ENCODE peak calls at places on chromosomes 2 and 18, in seven cellular contexts. C is nephron progenitor cell, J is IMR-90, M is thoracic aorta, T is astrocyte of the spinal cord, I is osteocyte, A is body of pancreas. N is an unnamed sample.
A peak's percentile ranks its signal among the peaks of the same experiment; 100 is the strongest.

GRCh38 chr2:45167885-45168284 is 158.6 kb upstream of the SIX2 start:
- DNase-seq in C (no peak), J (no peak), M (no peak), T (no peak), I (no peak), A (no peak), N (no peak)

GRCh38 chr2:217820066-217820819 is 182.6 kb downstream of the TNS1 start:
- DNase-seq in C (no peak), J (no peak), M (no peak), T (no peak), I (no peak), A (no peak), N (no peak)

GRCh38 chr18:12944724-12945123 is 3.1 kb upstream of the SEH1L start:
- DNase-seq in C (no peak), J (no peak), M (peak; percentile 21), T (peak; percentile 52), I (no peak), A (peak; percentile 94), N (no peak)

GRCh38 chr2:162661618-162662017 is 176.9 kb downstream of the KCNH7 start:
- DNase-seq in C (no peak), J (no peak), M (no peak), T (no peak), I (no peak), A (no peak), N (no peak)

GRCh38 chr18:13061630-13062189 is 70.5 kb downstream of the CEP192 start:
- DNase-seq in C (no peak), J (no peak), M (no peak), T (no peak), I (no peak), A (no peak), N (no peak)

GRCh38 chr18:25283769-25284168 is 68.2 kb downstream of the ZNF521 start:
- DNase-seq in C (no peak), J (no peak), M (no peak), T (no peak), I (no peak), A (no peak), N (no peak)

GRCh38 chr2:230160112-230160660 is 59.6 kb downstream of the SP110 start:
- DNase-seq in C (peak; percentile 47), J (peak; percentile 47), M (no peak), T (peak; percentile 58), I (peak; percentile 82), A (peak; percentile 36), N (peak; percentile 39)

GRCh38 chr2:222747526-222748160 is 76.2 kb downstream of the MOGAT1 start:
- DNase-seq in C (no peak), J (no peak), M (no peak), T (no peak), I (no peak), A (no peak), N (no peak)

GRCh38 chr18:79934311-79935097 is 16.9 kb downstream of the SLC66A2 start:
- DNase-seq in C (no peak), J (no peak), M (no peak), T (no peak), I (no peak), A (peak; percentile 54), N (peak; percentile 3)

GRCh38 chr2:45984896-45985488 is 312.2 kb upstream of the EPAS1 start:
- DNase-seq in C (no peak), J (no peak), M (no peak), T (no peak), I (peak; percentile 27), A (no peak), N (no peak)

GRCh38 chr2:238593678-238594077 is 167.0 kb downstream of the ASB1 start:
- DNase-seq in C (no peak), J (no peak), M (no peak), T (no peak), I (no peak), A (no peak), N (no peak)

GRCh38 chr18:4821801-4822200 is 366.7 kb upstream of the DLGAP1 start:
- DNase-seq in C (no peak), J (no peak), M (no peak), T (no peak), I (no peak), A (no peak), N (no peak)

GRCh38 chr2:128581849-128582244 is 263.2 kb upstream of the HS6ST1 start:
- DNase-seq in C (no peak), J (no peak), M (no peak), T (no peak), I (no peak), A (no peak), N (no peak)

GRCh38 chr2:39476524-39476923 is 39.4 kb upstream of the MAP4K3 start:
- DNase-seq in C (no peak), J (no peak), M (no peak), T (no peak), I (no peak), A (no peak), N (no peak)

GRCh38 chr2:241187101-241187690 is 1.3 kb upstream of the ANO7 start:
- DNase-seq in C (no peak), J (no peak), M (no peak), T (no peak), I (no peak), A (no peak), N (no peak)

GRCh38 chr18:57353940-57354461 is 1.6 kb downstream of the ST8SIA3 start:
- DNase-seq in C (peak; percentile 93), J (peak; percentile 17), M (no peak), T (peak; percentile 22), I (peak; percentile 87), A (peak; percentile 25), N (no peak)

GRCh38 chr2:114192362-114192761 is 250.1 kb upstream of the DPP10 start:
- DNase-seq in C (no peak), J (peak; percentile 1), M (no peak), T (no peak), I (no peak), A (no peak), N (no peak)

GRCh38 chr2:121128741-121129659 is 156.0 kb downstream of the TFCP2L1 start:
- DNase-seq in C (peak; percentile 61), J (no peak), M (no peak), T (peak; percentile 4), I (no peak), A (peak; percentile 61), N (no peak)

GRCh38 chr2:109024477-109024876 is 35.5 kb upstream of the EDAR start:
- DNase-seq in C (no peak), J (no peak), M (no peak), T (no peak), I (no peak), A (no peak), N (no peak)

GRCh38 chr2:795245-796041 is 118.2 kb upstream of the TMEM18 start:
- DNase-seq in C (peak; percentile 40), J (no peak), M (no peak), T (no peak), I (peak; percentile 81), A (no peak), N (no peak)

GRCh38 chr18:76394780-76395476 is 100.1 kb downstream of the ZNF516 start:
- DNase-seq in C (no peak), J (peak; percentile 76), M (no peak), T (peak; percentile 40), I (no peak), A (no peak), N (no peak)

GRCh38 chr2:11008773-11009172 is 97.0 kb downstream of the KCNF1 start:
- DNase-seq in C (no peak), J (no peak), M (no peak), T (no peak), I (no peak), A (peak; percentile 22), N (no peak)

GRCh38 chr2:67394734-67395133 is 2.4 kb upstream of the ETAA1 start:
- DNase-seq in C (no peak), J (peak; percentile 53), M (no peak), T (peak; percentile 44), I (no peak), A (no peak), N (no peak)

GRCh38 chr2:55567298-55567697 is 47.8 kb downstream of the CFAP36 start:
- DNase-seq in C (no peak), J (no peak), M (no peak), T (no peak), I (no peak), A (no peak), N (no peak)

GRCh38 chr2:59935005-59935404 is 618.4 kb downstream of the BCL11A start:
- DNase-seq in C (no peak), J (no peak), M (no peak), T (no peak), I (no peak), A (no peak), N (no peak)
- TF ChIP-seq CTCF in C (no peak), J (no peak), M (no peak), T (no peak), I (no peak), A (no peak), N (no peak)

DNA sequence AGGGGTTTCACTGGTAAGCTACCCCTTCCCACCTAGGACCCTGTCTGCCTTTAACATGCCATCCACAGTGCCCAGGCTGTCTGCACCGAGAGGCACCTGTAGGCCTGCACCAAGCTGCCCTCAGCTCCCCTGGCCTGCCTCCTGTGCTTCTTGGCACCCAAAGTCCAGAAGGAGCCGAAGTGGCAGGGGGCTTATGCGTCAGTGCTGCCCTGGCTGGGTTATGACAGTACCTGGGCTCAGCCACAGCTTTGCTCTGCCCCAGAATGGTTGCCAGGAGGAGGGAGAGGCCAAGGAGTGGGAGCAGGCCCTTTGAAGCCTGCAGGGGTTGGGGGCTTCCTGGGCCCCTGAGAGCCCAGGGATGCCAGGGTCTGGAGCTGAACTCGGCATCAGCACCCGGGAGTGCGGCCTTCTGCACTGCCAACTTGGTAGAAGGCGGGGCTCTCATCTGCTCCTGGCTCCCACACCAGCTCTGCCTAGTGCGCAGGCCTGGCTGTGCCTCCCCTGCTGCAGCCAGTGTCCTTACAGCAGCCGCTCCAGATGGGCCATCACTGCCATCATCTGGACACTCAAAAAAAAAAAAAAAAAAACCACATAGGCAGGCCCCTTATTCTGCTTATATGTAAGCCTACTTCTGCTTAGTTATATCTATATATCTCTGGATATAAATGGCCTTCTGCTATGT is 155.4 kb downstream of the THSD7B start:
- DNase-seq in C (no peak), J (no peak), M (no peak), T (no peak), I (no peak), A (no peak), N (no peak)
- TF ChIP-seq CTCF in C (no peak), J (no peak), M (no peak), T (no peak), I (no peak), A (no peak), N (no peak)

GRCh38 chr2:42809876-42810125 is 17.4 kb upstream of the HAAO start:
- DNase-seq in C (peak; percentile 78), J (peak; percentile 77), M (peak; percentile 38), T (no peak), I (peak; percentile 94), A (peak; percentile 88), N (no peak)
- TF ChIP-seq CTCF in C (no peak), J (peak; percentile 44), M (no peak), T (no peak), I (peak; percentile 36), A (no peak), N (no peak)

DNA sequence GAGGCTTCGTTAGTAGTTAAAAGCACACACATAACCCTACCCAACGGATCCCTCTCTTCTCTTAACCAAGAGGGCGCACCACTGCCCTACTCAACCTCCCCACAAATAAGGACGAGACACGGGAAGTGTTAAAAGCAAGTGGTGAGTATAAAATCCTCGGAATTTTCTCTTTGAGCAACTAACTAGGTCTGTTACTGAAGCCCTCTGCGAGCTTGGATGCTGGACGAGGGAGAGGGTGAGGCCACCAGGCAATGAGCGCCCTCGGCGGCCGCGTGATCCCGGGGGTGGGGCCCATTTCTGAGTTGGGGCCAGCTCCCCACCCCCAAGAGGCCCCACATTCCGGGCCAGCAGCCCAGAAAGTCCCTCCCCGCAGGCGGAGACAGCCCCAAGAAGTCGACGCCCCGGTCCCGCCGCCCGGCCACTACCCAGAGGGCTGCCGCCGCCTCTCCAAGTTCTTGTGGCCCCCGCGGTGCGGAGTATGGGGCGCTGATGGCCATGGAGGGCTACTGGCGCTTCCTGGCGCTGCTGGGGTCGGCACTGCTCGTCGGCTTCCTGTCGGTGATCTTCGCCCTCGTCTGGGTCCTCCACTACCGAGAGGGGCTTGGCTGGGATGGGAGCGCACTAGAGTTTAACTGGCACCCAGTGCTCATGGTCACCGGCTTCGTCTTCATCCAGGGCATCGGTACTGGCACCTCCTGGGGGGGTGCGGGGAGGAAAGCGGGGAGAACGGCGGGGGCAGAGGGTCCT is at the start of gene CYBRD1:
- DNase-seq in C (peak; percentile 53), J (peak; percentile 79), M (peak; percentile 50), T (peak; percentile 83), I (peak; percentile 88), A (peak; percentile 50), N (peak; percentile 46)
- TF ChIP-seq CTCF in C (no peak), J (peak; percentile 8), M (no peak), T (peak; percentile 16), I (no peak), A (no peak), N (no peak)

N was measured in omental fat pad.